ENCODE peak calls at places on chromosomes 5 and 9, in six cellular contexts. W, L, S, Q, P and O are unnamed samples.

GRCh38 chr5:131081371-131081770 is 83.7 kb downstream of the HINT1 start:
- DNase-seq in W (no peak), L (no peak), S (no peak), Q (no peak), P (no peak), O (no peak)

GRCh38 chr5:105015098-105015497 is 1452.5 kb upstream of the NUDT12 start:
- DNase-seq in W (no peak), L (no peak), S (no peak), Q (no peak), P (no peak), O (no peak)

GRCh38 chr5:139796061-139796806 is 626 bp downstream of the PSD2 start:
- DNase-seq in W (no peak), L (no peak), S (no peak), Q (no peak), P (no peak), O (no peak)

GRCh38 chr9:70352802-70353201 is 61.7 kb downstream of the KLF9 start:
- DNase-seq in W (no peak), L (no peak), S (no peak), Q (peak; percentile 9), P (no peak), O (no peak)

GRCh38 chr5:36985387-36985786 is 108.8 kb downstream of the NIPBL start:
- DNase-seq in W (no peak), L (no peak), S (no peak), Q (no peak), P (no peak), O (no peak)

GRCh38 chr9:127877566-127877998 is at the start of gene AK1:
- DNase-seq in W (no peak), L (peak; percentile 96), S (peak; percentile 84), Q (peak; percentile 50), P (no peak), O (peak; percentile 75)

GRCh38 chr5:72510610-72511121 is 3.5 kb upstream of the ZNF366 start:
- DNase-seq in W (peak; percentile 47), L (no peak), S (no peak), Q (no peak), P (no peak), O (no peak)

GRCh38 chr5:38154615-38155204 is 103.6 kb upstream of the EGFLAM start:
- DNase-seq in W (no peak), L (no peak), S (no peak), Q (peak; percentile 25), P (no peak), O (no peak)

GRCh38 chr9:306907-307306 is 92.2 kb downstream of the DOCK8 start:
- DNase-seq in W (no peak), L (no peak), S (peak; percentile 34), Q (no peak), P (no peak), O (no peak)

GRCh38 chr9:71112866-71113265 is 8.6 kb downstream of the TRPM3 start:
- DNase-seq in W (no peak), L (no peak), S (no peak), Q (no peak), P (no peak), O (no peak)

GRCh38 chr9:38284768-38285080 is 107.8 kb upstream of the ALDH1B1 start:
- DNase-seq in W (no peak), L (no peak), S (no peak), Q (no peak), P (no peak), O (no peak)

GRCh38 chr5:72070519-72070918 is 36.8 kb upstream of the MAP1B start:
- DNase-seq in W (no peak), L (no peak), S (no peak), Q (no peak), P (no peak), O (no peak)

GRCh38 chr9:111034146-111034545 is 4.1 kb downstream of the LPAR1 start:
- DNase-seq in W (peak; percentile 59), L (no peak), S (no peak), Q (no peak), P (no peak), O (no peak)

GRCh38 chr5:1511037-1511436 is 12.7 kb downstream of the LPCAT1 start:
- DNase-seq in W (no peak), L (peak; percentile 83), S (peak; percentile 25), Q (no peak), P (no peak), O (no peak)

GRCh38 chr5:112696786-112697185 is 40.9 kb upstream of the APC start:
- DNase-seq in W (no peak), L (no peak), S (no peak), Q (no peak), P (no peak), O (no peak)

GRCh38 chr5:113562828-113563400 is 49.4 kb downstream of the YTHDC2 start:
- DNase-seq in W (no peak), L (no peak), S (no peak), Q (no peak), P (no peak), O (no peak)

GRCh38 chr5:17315710-17316221 is 98.3 kb downstream of the BASP1 start:
- DNase-seq in W (peak; percentile 78), L (no peak), S (no peak), Q (no peak), P (no peak), O (no peak)